ENCODE peak calls at places on chromosome 2, in seven cellular contexts. J is neural progenitor cell; L is esophagus squamous epithelium; N is effector memory CD4-positive, alpha-beta T cell; V is adrenal gland; X is astrocyte; K is hepatocyte. B is an unnamed sample. For H3K4me1, the result is how much of the 10 kb centered on the place peaks cover.

GRCh38 chr2:96095116-96095636 is 21.2 kb downstream of the ADRA2B start:
- DNase-seq in J (no peak), V (no peak), L (no peak), N (no peak), X (no peak), K (no peak), B (no peak)

GRCh38 chr2:47198985-47199451 is 43.9 kb upstream of the STPG4 start:
- DNase-seq in N (no peak), X (peak), K (no peak), V (no peak), L (no peak), J (no peak), B (peak)

GRCh38 chr2:84904717-84905174 is 710 bp upstream of the TMSB10 start:
- DNase-seq in X (peak), N (no peak), J (peak), L (peak), V (peak), K (peak), B (peak)

GRCh38 chr2:29910960-29911359 is 10.4 kb downstream of the ALK start:
- DNase-seq in K (no peak), J (no peak), X (no peak), V (no peak), L (no peak), N (no peak), B (no peak)

GRCh38 chr2:25966531-25967265 is 15.6 kb downstream of the KIF3C start:
- DNase-seq in K (no peak), N (no peak), L (no peak), V (peak), J (no peak), X (no peak), B (no peak)

GRCh38 chr2:197846789-197847188 is 42.4 kb downstream of the PLCL1 start:
- DNase-seq in K (no peak), X (peak), N (no peak), J (no peak), V (no peak), L (no peak), B (no peak)

GRCh38 chr2:126244937-126245336 is 411.0 kb upstream of the GYPC start:
- DNase-seq in L (no peak), K (peak), V (peak), X (no peak), J (peak), N (no peak), B (peak)

GRCh38 chr2:176148758-176149483 is 2.4 kb upstream of the HOXD4 start:
- DNase-seq in J (no peak), L (no peak), N (no peak), K (no peak), X (no peak), V (no peak), B (no peak)

GRCh38 chr2:122218596-122218995 is 463.1 kb downstream of the TSN start:
- DNase-seq in V (no peak), K (no peak), N (no peak), J (no peak), L (no peak), X (no peak), B (no peak)

GRCh38 chr2:241584446-241584845 is 25.9 kb downstream of the BOK start:
- DNase-seq in K (no peak), N (no peak), V (no peak), L (no peak), X (peak), J (no peak), B (no peak)

GRCh38 chr2:217939220-217939619 is 63.6 kb downstream of the TNS1 start:
- DNase-seq in N (no peak), L (no peak), V (no peak), K (no peak), X (no peak), J (no peak), B (no peak)

GRCh38 chr2:196586511-196586991 is 53.0 kb upstream of the CCDC150 start:
- DNase-seq in X (peak), N (no peak), V (no peak), L (no peak), K (no peak), J (no peak), B (no peak)

GRCh38 chr2:25165992-25166618 is 2.3 kb downstream of the POMC start:
- DNase-seq in X (no peak), L (peak), V (peak), K (peak), J (peak), N (no peak), B (peak)

GRCh38 chr2:62217980-62218379 is 22.1 kb downstream of the B3GNT2 start:
- DNase-seq in J (no peak), L (no peak), N (no peak), V (no peak), K (no peak), X (peak), B (peak)

GRCh38 chr2:131031875-131032274 is 61.4 kb downstream of the FAM168B start:
- DNase-seq in V (no peak), X (no peak), J (no peak), K (no peak), L (no peak), N (no peak), B (no peak)

GRCh38 chr2:39381653-39382052 is 55.4 kb downstream of the MAP4K3 start:
- DNase-seq in V (no peak), J (no peak), K (no peak), L (no peak), X (no peak), N (no peak), B (no peak)

GRCh38 chr2:134905168-134905567 is 13.5 kb upstream of the CCNT2 start:
- DNase-seq in N (no peak), J (no peak), X (no peak), V (no peak), K (no peak), L (no peak), B (peak)

GRCh38 chr2:11853197-11853588 is 106.8 kb downstream of the LPIN1 start:
- DNase-seq in N (no peak), V (no peak), L (no peak), X (no peak), K (no peak), J (no peak), B (no peak)

GRCh38 chr2:44560961-44561360 is 199.2 kb downstream of the CAMKMT start:
- DNase-seq in N (no peak), V (no peak), K (no peak), J (no peak), X (peak), L (no peak), B (no peak)

GRCh38 chr2:62724886-62725711 is 19.6 kb downstream of the EHBP1 start:
- DNase-seq in J (peak), K (no peak), L (no peak), V (no peak), X (no peak), N (peak), B (no peak)

GRCh38 chr2:222973237-222973636 is 78.8 kb upstream of the KCNE4 start:
- DNase-seq in J (no peak), X (peak), K (no peak), L (no peak), V (no peak), N (no peak), B (no peak)

GRCh38 chr2:152165306-152165705 is 10.3 kb downstream of the STAM2 start:
- DNase-seq in K (no peak), N (no peak), X (no peak), V (no peak), L (no peak), J (no peak), B (no peak)

GRCh38 chr2:108268001-108268400 is 20.7 kb upstream of the SULT1C2 start:
- DNase-seq in J (no peak), K (no peak), V (no peak), L (no peak), X (peak), N (no peak), B (peak)

GRCh38 chr2:160306985-160307384 is 106.9 kb upstream of the ITGB6 start:
- DNase-seq in X (peak), V (no peak), J (no peak), N (no peak), L (no peak), K (no peak), B (no peak)

GRCh38 chr2:229417906-229418305 is 146.8 kb upstream of the PID1 start:
- DNase-seq in J (peak), K (no peak), V (no peak), N (no peak), L (no peak), X (no peak), B (no peak)

DNA sequence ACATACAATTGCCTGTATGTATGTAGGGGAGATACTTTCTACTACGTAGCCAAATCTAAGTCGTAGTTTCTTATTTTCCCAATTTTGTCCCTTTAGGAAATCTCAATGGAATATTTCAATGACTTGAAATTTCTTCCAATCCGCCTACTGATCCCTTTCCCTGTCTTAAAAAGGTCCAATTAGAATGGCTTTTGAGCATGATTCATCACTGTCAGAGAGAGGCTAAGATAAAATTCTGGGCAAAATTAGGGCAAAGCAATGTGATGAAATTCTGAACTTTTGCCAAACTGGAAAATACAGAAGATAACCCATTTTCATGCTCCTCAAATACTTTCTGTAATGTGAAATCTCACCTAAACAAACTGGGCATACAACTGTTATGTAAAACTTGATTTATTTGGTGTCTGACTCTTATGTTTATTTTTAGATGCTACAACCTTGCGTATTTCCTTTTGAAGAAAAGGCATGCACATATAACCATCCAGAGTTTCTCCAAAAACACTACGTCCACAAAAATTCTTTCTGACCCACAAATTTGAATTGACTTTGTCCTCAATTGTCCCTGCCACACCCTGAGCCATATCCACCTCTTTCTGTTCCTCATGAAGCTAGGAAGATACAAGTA is 147.1 kb downstream of the IKZF2 start:
- DNase-seq in X (no peak), L (no peak), V (no peak), K (no peak), J (no peak), N (no peak), B (peak)
- H3K4me1 ChIP-seq in X (under half), L (under half), V (under half), K (under half), J (under half), N (under half), B (under half)

GRCh38 chr2:64189167-64189566 is 44.9 kb upstream of the PELI1 start:
- DNase-seq in X (no peak), K (no peak), J (no peak), N (no peak), V (no peak), L (no peak), B (no peak)

GRCh38 chr2:64192080-64192479 is 47.9 kb upstream of the PELI1 start:
- DNase-seq in X (no peak), K (no peak), N (no peak), J (no peak), V (no peak), L (no peak), B (no peak)

GRCh38 chr2:64186698-64187605 is 42.7 kb upstream of the PELI1 start:
- DNase-seq in N (no peak), V (no peak), X (no peak), L (no peak), K (no peak), J (no peak), B (peak)

GRCh38 chr2:64192570-64193192 is 48.5 kb upstream of the PELI1 start:
- DNase-seq in V (no peak), J (no peak), N (no peak), K (no peak), L (no peak), X (no peak), B (peak)

DNA sequence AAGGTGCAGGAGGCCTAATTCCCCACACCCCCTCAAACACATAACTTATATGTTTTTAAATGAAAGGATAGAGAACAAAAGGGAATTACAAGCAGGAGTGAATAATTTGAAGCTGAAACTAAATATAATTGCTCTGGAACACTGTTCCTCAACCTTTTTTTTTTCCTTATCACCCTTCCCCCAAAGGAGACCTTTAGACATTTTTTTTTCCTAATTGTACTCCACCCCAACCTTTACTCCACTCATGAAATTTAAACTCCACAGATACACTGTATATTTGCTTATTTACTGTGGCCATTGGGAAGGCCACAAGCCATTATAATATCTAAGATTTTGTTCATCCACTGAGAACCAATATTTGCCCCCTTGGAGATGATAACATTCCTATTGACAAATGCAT is 45.4 kb upstream of the PELI1 start:
- DNase-seq in L (no peak), V (no peak), N (no peak), X (no peak), J (no peak), K (no peak), B (no peak)
- H3K4me1 ChIP-seq in L (under half), V (under half), N (under half), X (under half), J (under half), K (under half), B (under half)

GRCh38 chr2:201122276-201122675 is 6.3 kb downstream of the CFLAR start:
- DNase-seq in J (no peak), X (no peak), L (no peak), V (no peak), K (no peak), N (no peak), B (no peak)
- H3K4me1 ChIP-seq in J (under half), X (under half), L (half or more), V (half or more), K (under half), N (half or more), B (under half)

GRCh38 chr2:236164983-236165301 is 3.2 kb downstream of the GBX2 start:
- DNase-seq in L (no peak), X (no peak), N (no peak), V (no peak), J (no peak), K (no peak), B (no peak)

GRCh38 chr2:236163483-236164200 is 4.5 kb downstream of the GBX2 start:
- DNase-seq in V (no peak), X (no peak), K (no peak), J (peak), N (no peak), L (no peak), B (no peak)

GRCh38 chr2:236165491-236166156 is 2.6 kb downstream of the GBX2 start:
- DNase-seq in K (no peak), V (no peak), L (no peak), J (no peak), N (no peak), X (no peak), B (no peak)

GRCh38 chr2:236162804-236163482 is 5.2 kb downstream of the GBX2 start:
- DNase-seq in V (no peak), N (no peak), L (no peak), K (no peak), X (no peak), J (peak), B (no peak)

DNA sequence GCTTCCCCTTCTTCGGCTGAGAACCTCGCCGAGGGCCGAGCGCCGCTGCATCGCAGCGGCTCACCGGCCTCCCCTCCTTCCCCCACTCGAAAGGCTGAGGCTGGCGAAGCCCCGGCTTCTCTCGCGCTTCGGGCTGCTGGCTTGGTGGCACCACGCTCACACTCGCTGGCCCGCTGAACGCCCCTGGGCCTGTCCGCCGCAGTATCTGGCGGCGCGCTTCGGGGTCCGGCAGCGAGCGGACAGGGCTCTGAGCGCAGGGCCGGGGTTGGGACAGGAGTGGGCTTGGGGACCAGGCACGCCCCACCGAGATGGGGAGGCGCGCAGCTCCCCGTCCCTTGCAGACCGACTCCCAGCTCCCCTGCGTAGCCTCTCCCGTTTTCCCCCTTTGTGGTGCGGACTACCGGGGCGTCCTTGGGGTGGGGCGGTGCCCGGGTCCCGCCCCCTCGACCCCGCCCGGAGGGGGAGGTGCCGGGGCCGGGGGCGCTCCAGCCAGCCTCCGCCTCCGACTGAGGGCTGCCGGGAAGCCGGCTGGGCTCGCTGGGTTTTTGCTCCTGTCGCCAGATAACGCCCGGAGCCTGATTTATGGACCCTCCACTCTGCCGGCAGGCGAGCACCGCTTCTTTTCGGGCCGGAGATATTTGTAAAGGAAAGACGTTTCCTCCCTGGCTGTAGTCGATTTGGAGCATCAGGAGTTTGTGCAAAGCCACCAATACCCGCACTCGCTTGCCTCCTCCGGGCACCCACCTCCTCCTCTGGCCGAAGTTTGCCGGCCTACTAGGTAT is 3.8 kb downstream of the GBX2 start:
- DNase-seq in J (peak), N (no peak), V (no peak), L (no peak), K (no peak), X (no peak), B (no peak)
- H3K4me1 ChIP-seq in J (under half), N (under half), V (under half), L (under half), K (under half), X (under half), B (under half)

B was measured in cardiac muscle cell.